ENCODE peak calls at places on chromosome 16, in eight cellular contexts. D is stimulated activated CD4-positive, alpha-beta T cell treated with anti-CD3 and anti-CD28 coated beads, Interleukin-15, amount 100 ng/mL, for 1 hour; X is activated CD4-positive, alpha-beta T cell treated with anti-CD3 and anti-CD28 coated beads, Interleukin-2, amount 50 U/mL, for 1 hour; E is GDM1; L is HEK293T; U is ureter; S is activated T-cell treated with anti-CD3 and anti-CD28 coated beads, Interleukin-2, amount 50 U/mL, for 72 hours; T is HCT116. B is an unnamed sample.

GRCh38 chr16:76162046-76162445 is 115.2 kb upstream of the CNTNAP4 start:
- DNase-seq in T (no peak), U (no peak), S (no peak), L (no peak), E (no peak), X (no peak), D (no peak), B (no peak)

GRCh38 chr16:57775661-57776469 is 26.4 kb downstream of the KIFC3 start:
- DNase-seq in T (no peak), D (no peak), L (peak), S (no peak), U (no peak), E (no peak), X (no peak), B (no peak)

GRCh38 chr16:77403732-77404131 is 31.1 kb downstream of the ADAMTS18 start:
- DNase-seq in S (no peak), T (no peak), X (no peak), E (no peak), L (no peak), U (no peak), D (no peak), B (no peak)

GRCh38 chr16:71474864-71475263 is 12.8 kb upstream of the ZNF23 start:
- DNase-seq in L (no peak), E (no peak), X (no peak), U (no peak), T (peak), S (no peak), D (no peak), B (no peak)

GRCh38 chr16:50303041-50303604 is 36.8 kb downstream of the ADCY7 start:
- DNase-seq in D (no peak), E (no peak), L (no peak), T (no peak), U (peak), X (no peak), S (no peak), B (no peak)

GRCh38 chr16:72242757-72243156 is 70.8 kb upstream of the PMFBP1 start:
- DNase-seq in X (no peak), D (no peak), S (no peak), E (no peak), L (no peak), T (no peak), U (no peak), B (no peak)

GRCh38 chr16:56866955-56867830 is 2.2 kb downstream of the SLC12A3 start:
- DNase-seq in T (peak), L (peak), S (peak), E (no peak), D (no peak), X (peak), U (no peak), B (peak)

GRCh38 chr16:11801481-11802021 is 4.5 kb upstream of the ZC3H7A start:
- DNase-seq in D (no peak), U (no peak), S (no peak), L (no peak), E (no peak), X (no peak), T (no peak), B (no peak)

GRCh38 chr16:85898521-85899442 is at the start of gene IRF8:
- DNase-seq in U (peak), S (peak), E (no peak), D (no peak), L (peak), X (peak), T (no peak), B (no peak)